ENCODE peak calls at places on chromosome 13, in eight cellular contexts. E is gastrocnemius medialis, W is thyroid gland, G is right lobe of liver, S is IMR-90, A is adrenal gland, Z is transverse colon, R is breast epithelium. M is an unnamed sample.

GRCh38 chr13:67372868-67373464 is 142.8 kb upstream of the PCDH9 start:
- DNase-seq in S (no peak), W (no peak), R (no peak), G (no peak), A (no peak), Z (no peak), E (no peak), M (no peak)

GRCh38 chr13:112244495-112245177 is 131.5 kb upstream of the SPACA7 start:
- DNase-seq in Z (no peak), S (no peak), E (no peak), W (no peak), R (no peak), A (peak; percentile 28), G (no peak), M (no peak)

GRCh38 chr13:106099765-106100164 is 435.7 kb downstream of the EFNB2 start:
- DNase-seq in S (no peak), E (no peak), A (no peak), Z (peak; percentile 39), G (no peak), R (no peak), W (no peak), M (no peak)

GRCh38 chr13:51542358-51542972 is 41.8 kb upstream of the WDFY2 start:
- DNase-seq in G (no peak), R (no peak), W (peak; percentile 13), Z (no peak), A (no peak), E (no peak), S (peak; percentile 32), M (peak; percentile 32)

GRCh38 chr13:59281453-59281852 is 882.3 kb downstream of the DIAPH3 start:
- DNase-seq in R (no peak), G (no peak), Z (no peak), E (no peak), A (no peak), W (no peak), S (no peak), M (no peak)

GRCh38 chr13:54980651-54981050 is 1952.0 kb downstream of the OLFM4 start:
- DNase-seq in Z (no peak), S (no peak), W (no peak), A (no peak), R (no peak), E (no peak), G (no peak), M (no peak)

GRCh38 chr13:40974460-40975407 is 44.4 kb downstream of the ELF1 start:
- DNase-seq in Z (peak; percentile 20), G (no peak), S (peak; percentile 66), A (no peak), R (no peak), W (no peak), E (no peak), M (no peak)

GRCh38 chr13:82766732-82767321 is 1115.4 kb downstream of the SLITRK1 start:
- DNase-seq in S (no peak), R (no peak), A (no peak), W (no peak), E (no peak), Z (no peak), G (no peak), M (no peak)

GRCh38 chr13:109400625-109401257 is 385.6 kb downstream of the IRS2 start:
- DNase-seq in W (no peak), S (no peak), Z (no peak), A (no peak), R (no peak), E (no peak), G (peak; percentile 73), M (peak; percentile 67)

GRCh38 chr13:103539721-103540120 is 473.5 kb upstream of the SLC10A2 start:
- DNase-seq in S (no peak), E (no peak), Z (no peak), R (no peak), W (no peak), A (no peak), G (no peak), M (no peak)

GRCh38 chr13:103540394-103540793 is 474.2 kb upstream of the SLC10A2 start:
- DNase-seq in E (no peak), G (no peak), Z (no peak), S (no peak), R (no peak), W (no peak), A (no peak), M (no peak)

GRCh38 chr13:103542648-103543047 is 476.4 kb upstream of the SLC10A2 start:
- DNase-seq in Z (no peak), G (no peak), E (no peak), S (no peak), R (no peak), A (no peak), W (no peak), M (no peak)

GRCh38 chr13:103539265-103539664 is 473.0 kb upstream of the SLC10A2 start:
- DNase-seq in R (no peak), A (no peak), Z (no peak), G (no peak), E (no peak), W (peak; percentile 4), S (no peak), M (no peak)

DNA sequence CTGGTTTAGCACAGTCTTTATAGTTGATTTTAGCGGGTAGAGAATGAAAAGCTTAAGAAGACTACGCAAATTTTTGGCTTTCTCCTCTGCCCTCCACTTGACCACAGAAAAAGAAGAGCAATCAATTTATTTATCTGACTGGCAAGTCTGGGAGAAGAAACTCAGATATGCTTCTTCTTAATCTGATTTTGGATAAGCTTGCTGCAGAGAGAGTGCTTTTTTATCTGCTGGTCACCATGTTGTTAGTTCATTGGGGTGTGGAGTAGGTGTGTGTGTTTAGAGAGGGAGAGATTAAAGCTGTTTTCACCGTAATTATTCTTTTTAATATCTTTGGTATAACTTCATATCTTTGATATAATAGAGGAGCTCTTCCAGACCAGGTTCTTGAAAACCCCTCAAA is 471.4 kb upstream of the SLC10A2 start:
- DNase-seq in Z (no peak), W (no peak), G (no peak), E (no peak), A (no peak), S (no peak), R (no peak), M (no peak)
- TF ChIP-seq POLR2A in Z (no peak), W (no peak), G (no peak), E (no peak), A (no peak), S (no peak), R (no peak), M (no peak)

GRCh38 chr13:78602561-78603239 is 652 bp downstream of the POU4F1 start:
- DNase-seq in Z (no peak), A (no peak), W (no peak), S (no peak), E (no peak), G (no peak), R (no peak), M (no peak)
- H3K4me1 ChIP-seq in Z (peaks cover 27% of the 10 kb centered on the region), A (peaks cover 4% of the 10 kb centered on the region), W (peaks cover 28% of the 10 kb centered on the region), S (no peaks in the 10 kb centered on the region), E (peaks cover 4% of the 10 kb centered on the region), G (peaks cover 18% of the 10 kb centered on the region), R (peaks cover 3% of the 10 kb centered on the region), M (peaks cover 39% of the 10 kb centered on the region)

GRCh38 chr13:95644611-95645052 is at the start of gene DZIP1:
- DNase-seq in A (peak; percentile 90), G (peak; percentile 66), W (peak; percentile 23), S (peak; percentile 83), Z (peak; percentile 65), E (peak; percentile 28), R (no peak), M (peak; percentile 41)
- H3K4me3 ChIP-seq in A (no peak within 1 kb of the TSS), G (peak within 1 kb of the TSS; percentile 35), W (no peak within 1 kb of the TSS), S (peak within 1 kb of the TSS; percentile 50), Z (peak within 1 kb of the TSS; percentile 38), E (peak within 1 kb of the TSS; percentile 62), R (peak within 1 kb of the TSS; percentile 73), M (peak within 1 kb of the TSS; percentile 62)

GRCh38 chr13:113643593-113643992 is 14.4 kb downstream of the ATP4B start:
- DNase-seq in R (no peak), A (no peak), W (peak; percentile 45), S (no peak), G (no peak), Z (no peak), E (no peak), M (no peak)

GRCh38 chr13:113645329-113645728 is 12.7 kb downstream of the ATP4B start:
- DNase-seq in A (no peak), Z (peak; percentile 6), G (peak; percentile 50), S (no peak), W (no peak), R (peak; percentile 24), E (no peak), M (no peak)

GRCh38 chr13:113641426-113641825 is 16.6 kb downstream of the ATP4B start:
- DNase-seq in E (no peak), A (no peak), S (no peak), Z (peak; percentile 3), W (no peak), G (no peak), R (peak; percentile 40), M (peak; percentile 22)

GRCh38 chr13:113644800-113645199 is 13.2 kb downstream of the ATP4B start:
- DNase-seq in E (no peak), G (no peak), R (no peak), A (no peak), S (no peak), W (no peak), Z (no peak), M (no peak)

GRCh38 chr13:113642563-113642962 is 15.4 kb downstream of the ATP4B start:
- DNase-seq in Z (no peak), A (no peak), S (no peak), R (no peak), E (no peak), W (no peak), G (no peak), M (no peak)
- TF ChIP-seq POLR2A in Z (no peak), A (no peak), S (no peak), R (no peak), E (no peak), W (no peak), G (no peak), M (no peak)

GRCh38 chr13:78317030-78317429 is 286.3 kb downstream of the POU4F1 start:
- DNase-seq in G (no peak), Z (no peak), W (no peak), S (no peak), A (no peak), R (no peak), E (no peak), M (no peak)
- H3K4me1 ChIP-seq in G (no peaks in the 10 kb centered on the region), Z (no peaks in the 10 kb centered on the region), W (no peaks in the 10 kb centered on the region), S (no peaks in the 10 kb centered on the region), A (no peaks in the 10 kb centered on the region), R (no peaks in the 10 kb centered on the region), E (no peaks in the 10 kb centered on the region), M (no peaks in the 10 kb centered on the region)

DNA sequence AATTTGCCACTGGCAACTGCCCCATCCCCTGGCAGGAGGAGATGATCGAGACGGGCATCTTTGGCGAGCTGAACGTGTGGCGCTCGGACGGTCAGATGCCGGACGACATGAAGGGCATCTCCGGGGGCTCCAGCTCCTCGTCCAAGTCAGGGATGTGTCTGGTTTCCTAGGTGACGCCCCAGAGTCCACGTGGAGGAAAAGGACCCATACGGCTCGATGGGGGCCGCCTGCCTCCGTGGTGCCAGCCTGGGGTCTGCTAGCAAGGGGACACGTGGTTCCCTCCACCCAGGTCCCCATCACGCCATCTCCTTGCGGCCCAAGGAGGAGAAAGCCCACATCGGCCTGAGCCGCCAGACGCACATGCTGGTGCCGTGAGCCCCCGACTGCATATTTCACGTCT is 23.8 kb upstream of the TMEM255B start:
- DNase-seq in W (no peak), Z (no peak), G (peak; percentile 46), A (no peak), E (no peak), S (no peak), R (no peak), M (no peak)
- H3K4me3 ChIP-seq in W (no peak overlapping the region), Z (no peak overlapping the region), G (no peak overlapping the region), A (no peak overlapping the region), E (no peak overlapping the region), S (no peak overlapping the region), R (no peak overlapping the region), M (no peak overlapping the region)

M was measured in stomach.